ENCODE peak calls at places on chromosomes 1 and 21, in six cellular contexts. I is stimulated activated CD4-positive, alpha-beta T cell treated with anti-CD3 and anti-CD28 coated beads, TNF-alpha, amount 100 ng/mL, for 48 hours; X is T47D; B is NCI-H446; Z is H7; A is GM19239. T is an unnamed sample.

GRCh38 chr1:155169541-155169940 is 3.6 kb downstream of the KRTCAP2 start:
- DNase-seq in B (no peak), X (no peak), Z (peak), I (no peak), A (no peak), T (no peak)

GRCh38 chr1:63890468-63890867 is 116.7 kb downstream of the ROR1 start:
- DNase-seq in Z (no peak), I (no peak), X (no peak), A (no peak), B (no peak), T (no peak)

GRCh38 chr1:64675718-64676345 is 69.0 kb upstream of the RAVER2 start:
- DNase-seq in A (no peak), I (no peak), Z (peak), X (peak), B (peak), T (peak)

GRCh38 chr1:77412794-77413530 is 131.1 kb downstream of the AK5 start:
- DNase-seq in I (no peak), Z (no peak), A (no peak), X (no peak), B (no peak), T (peak)

GRCh38 chr1:159163609-159164008 is 7.8 kb upstream of the CADM3 start:
- DNase-seq in I (no peak), A (no peak), Z (peak), B (peak), X (no peak), T (peak)

GRCh38 chr1:163872067-163872466 is 550.3 kb downstream of the NUF2 start:
- DNase-seq in A (no peak), X (no peak), B (peak), I (no peak), Z (no peak), T (no peak)

GRCh38 chr1:17216078-17216477 is 11.2 kb downstream of the PADI1 start:
- DNase-seq in A (no peak), Z (no peak), I (no peak), X (no peak), B (no peak), T (no peak)

GRCh38 chr1:207352560-207352959 is 31.1 kb downstream of the CD55 start:
- DNase-seq in A (no peak), I (no peak), X (no peak), B (no peak), Z (no peak), T (no peak)

GRCh38 chr1:116332461-116332860 is 40.6 kb upstream of the ATP1A1 start:
- DNase-seq in B (no peak), Z (no peak), I (no peak), A (no peak), X (no peak), T (no peak)

GRCh38 chr1:43073490-43074230 is 98.4 kb downstream of the EBNA1BP2 start:
- DNase-seq in X (peak), Z (peak), I (peak), A (peak), B (peak), T (peak)

GRCh38 chr1:88935522-88936222 is 44.3 kb upstream of the GTF2B start:
- DNase-seq in I (no peak), Z (peak), B (peak), X (peak), A (no peak), T (peak)

GRCh38 chr1:198465201-198466144 is 75.0 kb downstream of the ATP6V1G3 start:
- DNase-seq in B (peak), Z (no peak), X (peak), I (no peak), A (no peak), T (peak)

GRCh38 chr1:22829001-22829989 is 118.7 kb downstream of the EPHB2 start:
- DNase-seq in X (no peak), Z (peak), B (peak), I (no peak), A (no peak), T (no peak)

GRCh38 chr1:155130272-155131006 is 2.8 kb downstream of the EFNA1 start:
- DNase-seq in I (no peak), Z (no peak), A (no peak), X (no peak), B (no peak), T (peak)

GRCh38 chr1:116024629-116025028 is 48.3 kb downstream of the SLC22A15 start:
- DNase-seq in I (no peak), Z (no peak), A (no peak), B (no peak), X (no peak), T (no peak)

GRCh38 chr21:45330851-45331261 is 43.2 kb upstream of the POFUT2 start:
- DNase-seq in A (no peak), X (no peak), I (no peak), B (no peak), Z (peak), T (no peak)

GRCh38 chr1:15260418-15261154 is 13.6 kb downstream of the FHAD1 start:
- DNase-seq in Z (no peak), B (no peak), I (no peak), A (no peak), X (no peak), T (no peak)

GRCh38 chr1:9590945-9591668 is 2.4 kb downstream of the TMEM201 start:
- DNase-seq in Z (peak), X (no peak), A (peak), B (no peak), I (no peak), T (no peak)

GRCh38 chr1:198934901-198935301 is 296.1 kb downstream of the PTPRC start:
- DNase-seq in X (no peak), I (peak), A (no peak), B (peak), Z (no peak), T (no peak)

GRCh38 chr1:1911390-1912041 is 3.5 kb upstream of the CALML6 start:
- DNase-seq in B (no peak), A (no peak), I (no peak), Z (no peak), X (no peak), T (no peak)

GRCh38 chr1:17165823-17166222 is 39.1 kb upstream of the PADI1 start:
- DNase-seq in X (no peak), Z (no peak), I (no peak), B (no peak), A (no peak), T (no peak)

GRCh38 chr1:86650065-86650464 is 54.3 kb upstream of the SH3GLB1 start:
- DNase-seq in A (no peak), X (no peak), I (no peak), B (no peak), Z (peak), T (peak)

GRCh38 chr1:203985044-203985443 is 87.9 kb upstream of the SOX13 start:
- DNase-seq in Z (peak), I (no peak), B (no peak), A (no peak), X (no peak), T (peak)

GRCh38 chr1:94202241-94202640 is 35.1 kb downstream of the ARHGAP29 start:
- DNase-seq in B (peak), Z (no peak), I (no peak), A (no peak), X (no peak), T (peak)

GRCh38 chr1:27569506-27570382 is 34.2 kb downstream of the AHDC1 start:
- DNase-seq in B (no peak), I (no peak), Z (peak), X (no peak), A (no peak), T (peak)

GRCh38 chr21:45506836-45507522 is 35.3 kb downstream of the SLC19A1 start:
- DNase-seq in A (no peak), I (no peak), Z (no peak), B (no peak), X (no peak), T (no peak)

GRCh38 chr1:7707527-7707926 is 63.6 kb upstream of the VAMP3 start:
- DNase-seq in X (no peak), Z (no peak), I (no peak), B (no peak), A (no peak), T (no peak)

GRCh38 chr1:153474349-153474748 is 13.9 kb upstream of the S100A7 start:
- DNase-seq in B (no peak), X (no peak), A (no peak), I (no peak), Z (no peak), T (no peak)

GRCh38 chr21:38989745-38990423 is 184.2 kb downstream of the ETS2 start:
- DNase-seq in A (no peak), X (no peak), I (no peak), B (no peak), Z (no peak), T (no peak)

GRCh38 chr1:6743189-6744101 is 41.8 kb upstream of the CAMTA1 start:
- DNase-seq in X (no peak), B (peak), Z (peak), I (no peak), A (peak), T (peak)

GRCh38 chr1:243748706-243749283 is 101.2 kb downstream of the AKT3 start:
- DNase-seq in I (no peak), A (peak), B (peak), Z (peak), X (peak), T (peak)

GRCh38 chr1:61377242-61377958 is 295.0 kb downstream of the NFIA start:
- DNase-seq in I (no peak), Z (no peak), A (no peak), B (no peak), X (no peak), T (no peak)

GRCh38 chr1:66711420-66711819 is 40.8 kb upstream of the DYNLT5 start:
- DNase-seq in Z (no peak), X (no peak), A (no peak), B (peak), I (no peak), T (peak)